ENCODE peak calls at places on chromosomes 2 and 18, in seven cellular contexts. U is fibroblast of pulmonary artery, V is WERI-Rb-1, J is nephron progenitor cell, P is Calu3, B is fibroblast of mammary gland, O is left ventricle myocardium inferior. W is an unnamed sample.
A peak's percentile ranks its signal among the peaks of the same experiment; 100 is the strongest.

GRCh38 chr18:35983818-35984217 is 11.3 kb downstream of the RMP24 start:
- DNase-seq in J (no peak), U (no peak), V (no peak), B (peak; percentile 87), O (no peak), P (no peak), W (peak; percentile 52)

GRCh38 chr2:102122115-102122514 is 20.4 kb upstream of the IL1R1 start:
- DNase-seq in P (no peak), O (no peak), J (no peak), U (peak; percentile 85), V (no peak), B (peak; percentile 96), W (peak; percentile 95)

GRCh38 chr2:108215794-108216211 is 24.0 kb upstream of the SULT1C3 start:
- DNase-seq in V (no peak), U (peak; percentile 41), O (no peak), J (no peak), P (peak; percentile 54), B (peak; percentile 64), W (peak; percentile 49)

GRCh38 chr2:69428981-69429380 is 8.3 kb downstream of the NFU1 start:
- DNase-seq in J (no peak), P (no peak), V (no peak), O (no peak), B (no peak), U (no peak), W (no peak)

GRCh38 chr2:229133155-229133772 is 137.8 kb downstream of the PID1 start:
- DNase-seq in O (no peak), J (no peak), P (peak; percentile 41), B (peak; percentile 76), V (peak; percentile 12), U (peak; percentile 76), W (peak; percentile 6)

GRCh38 chr2:147255812-147256211 is 589.0 kb upstream of the ACVR2A start:
- DNase-seq in J (no peak), O (no peak), P (no peak), V (no peak), B (no peak), U (no peak), W (no peak)

GRCh38 chr2:180905002-180905401 is 75.4 kb upstream of the UBE2E3 start:
- DNase-seq in B (no peak), V (no peak), O (no peak), U (peak; percentile 10), J (no peak), P (no peak), W (no peak)

GRCh38 chr2:178315488-178315948 is 121.2 kb downstream of the OSBPL6 start:
- DNase-seq in J (no peak), V (no peak), B (no peak), U (no peak), P (no peak), O (no peak), W (no peak)

GRCh38 chr2:65532937-65533336 is 100.5 kb upstream of the SPRED2 start:
- DNase-seq in O (no peak), V (no peak), J (no peak), U (no peak), B (no peak), P (no peak), W (no peak)

GRCh38 chr18:55886886-55887285 is 298.9 kb upstream of the TCF4 start:
- DNase-seq in O (no peak), U (no peak), V (no peak), P (no peak), B (peak; percentile 30), J (no peak), W (no peak)

GRCh38 chr2:76154981-76155380 is 444.3 kb upstream of the GCFC2 start:
- DNase-seq in O (no peak), B (no peak), P (no peak), U (no peak), J (no peak), V (no peak), W (no peak)

GRCh38 chr2:223997938-223998337 is 40.7 kb downstream of the MRPL44 start:
- DNase-seq in J (no peak), P (no peak), V (no peak), O (no peak), U (no peak), B (no peak), W (peak; percentile 20)

GRCh38 chr2:242029422-242030225 is 160.1 kb downstream of the RTP5 start:
- DNase-seq in V (no peak), U (no peak), B (no peak), O (no peak), P (no peak), J (no peak), W (no peak)
- TF ChIP-seq CTCF in V (no peak), U (no peak), B (no peak), O (peak; percentile 9), P (no peak), J (no peak), W (no peak)

GRCh38 chr2:121044412-121044811 is 240.6 kb downstream of the TFCP2L1 start:
- DNase-seq in O (no peak), B (no peak), P (no peak), U (no peak), V (peak; percentile 38), J (no peak), W (no peak)
- TF ChIP-seq CTCF in O (no peak), B (peak; percentile 27), P (peak; percentile 12), U (peak; percentile 27), V (peak; percentile 57), J (no peak), W (peak; percentile 45)

GRCh38 chr2:132667716-132668115 is 2.3 kb downstream of the LYPD1 start:
- DNase-seq in J (no peak), B (no peak), V (no peak), U (no peak), O (no peak), P (no peak), W (no peak)

GRCh38 chr2:132669854-132670103 is 226 bp downstream of the LYPD1 start:
- DNase-seq in B (no peak), O (no peak), J (peak; percentile 60), V (no peak), P (no peak), U (no peak), W (no peak)

GRCh38 chr2:132670104-132670960 is at the start of gene LYPD1:
- DNase-seq in B (no peak), J (peak; percentile 44), P (peak; percentile 78), V (no peak), O (peak; percentile 18), U (no peak), W (no peak)

GRCh38 chr2:132668189-132668833 is 1.7 kb downstream of the LYPD1 start:
- DNase-seq in V (peak; percentile 65), J (peak; percentile 74), O (no peak), B (no peak), U (no peak), P (peak; percentile 74), W (peak; percentile 17)

GRCh38 chr2:132668986-132669853 is 785 bp downstream of the LYPD1 start:
- DNase-seq in B (no peak), J (peak; percentile 56), V (peak; percentile 44), O (no peak), U (peak; percentile 16), P (peak; percentile 67), W (no peak)
- TF ChIP-seq CTCF in B (no peak), J (no peak), V (peak; percentile 84), O (no peak), U (no peak), P (peak; percentile 13), W (peak; percentile 31)

DNA sequence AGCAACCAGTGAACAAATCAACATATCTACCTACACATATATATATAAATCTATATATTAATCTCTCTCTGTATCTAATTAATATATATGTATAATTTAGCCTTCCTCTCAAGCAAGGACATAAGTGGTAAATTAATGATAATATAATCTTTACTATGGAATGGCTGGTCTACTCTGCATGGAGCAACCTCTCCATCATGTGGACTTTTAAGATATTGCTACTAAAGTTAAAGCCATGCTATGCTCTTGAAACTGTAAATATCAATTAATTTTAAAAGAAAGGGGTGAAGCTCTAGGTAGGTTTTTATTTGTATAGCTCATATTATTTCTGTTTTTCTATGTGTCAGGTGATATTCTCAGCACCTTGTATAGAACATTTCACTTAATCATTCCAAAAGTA is 147.0 kb downstream of the PPP1R1C start:
- DNase-seq in J (no peak), U (peak; percentile 31), O (no peak), P (no peak), V (no peak), B (peak; percentile 31), W (no peak)
- TF ChIP-seq CTCF in J (no peak), U (peak; percentile 21), O (peak; percentile 18), P (peak; percentile 18), V (peak; percentile 3), B (peak; percentile 34), W (peak; percentile 44)

DNA sequence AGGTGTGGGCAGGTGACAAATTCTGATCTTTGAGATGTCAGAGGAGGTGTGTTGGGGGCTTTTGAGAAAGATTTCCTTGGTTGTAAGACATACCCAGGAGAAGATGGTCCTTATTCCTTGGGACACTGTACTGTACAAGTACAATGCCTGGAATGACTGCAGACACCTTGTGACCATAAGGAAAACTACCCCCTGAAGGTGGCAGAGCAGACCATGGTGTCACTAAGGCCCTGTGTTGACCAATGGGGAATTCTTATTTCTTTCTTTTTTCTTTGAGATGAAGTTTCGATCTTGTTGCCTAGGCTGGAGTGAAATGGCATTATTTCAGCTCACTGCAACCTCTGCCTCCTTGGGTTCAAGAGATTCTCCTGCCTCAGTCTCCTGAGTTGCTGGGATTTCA is 4.4 kb upstream of the ANKRD29 start:
- DNase-seq in O (no peak), P (no peak), J (no peak), U (no peak), V (no peak), B (no peak), W (no peak)
- TF ChIP-seq CTCF in O (peak; percentile 16), P (no peak), J (no peak), U (no peak), V (peak; percentile 8), B (no peak), W (no peak)

DNA sequence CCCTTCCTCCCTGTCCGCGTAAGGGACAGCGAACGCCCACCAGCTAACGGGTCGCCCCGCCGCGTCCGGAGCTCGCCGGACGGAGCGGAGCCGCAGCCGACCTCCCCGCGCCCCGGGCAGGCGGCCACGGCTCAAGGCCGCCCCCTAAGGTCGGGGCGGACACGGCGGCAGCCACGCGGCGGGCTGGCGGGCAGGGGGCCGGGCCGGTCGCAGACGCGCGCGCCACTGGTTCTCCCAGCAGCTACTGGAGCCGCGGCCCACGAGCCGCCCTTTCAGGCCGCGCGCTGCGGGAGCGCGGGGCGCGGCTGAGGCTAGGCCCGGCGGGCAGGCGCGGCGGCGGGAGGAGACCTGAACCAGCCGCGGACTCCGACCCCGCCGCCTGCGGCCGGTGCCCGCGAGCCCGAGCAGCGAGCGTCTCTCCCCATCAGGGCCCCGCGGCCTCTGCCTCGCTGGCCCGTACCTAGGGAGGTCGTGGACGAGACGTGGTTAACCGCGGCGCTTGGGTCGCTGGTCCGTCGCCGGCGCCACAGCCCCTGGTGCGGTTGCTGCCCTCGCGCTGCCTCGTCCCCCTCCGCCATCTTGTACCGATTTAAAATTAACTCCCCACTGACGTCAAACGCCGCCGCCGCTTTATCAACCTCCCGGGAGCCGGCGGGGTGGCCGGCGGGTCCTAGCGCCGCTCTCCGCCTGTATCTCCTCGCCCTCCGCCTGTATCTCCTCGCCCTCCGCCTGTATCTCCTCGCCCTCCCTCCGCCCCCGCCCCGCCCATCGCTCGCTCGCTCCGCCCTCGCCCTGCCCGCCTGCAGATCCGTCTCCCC is at the start of gene ATL2:
- DNase-seq in O (peak; percentile 97), V (peak; percentile 99), J (peak; percentile 91), P (peak; percentile 94), U (peak; percentile 95), B (peak; percentile 89), W (peak; percentile 95)
- TF ChIP-seq CTCF in O (peak; percentile 68), V (peak; percentile 70), J (no peak), P (peak; percentile 33), U (no peak), B (no peak), W (peak; percentile 28)

W was measured in brain microvascular endothelial cell.